ENCODE peak calls at places on chromosomes 6 and 20, in ten cellular contexts. L is SW 1271; Q is activated T-cell treated with anti-CD3 and anti-CD28 coated beads for 1 hour; K is BJ; T is hepatocyte; E is naive B cell; C is stimulated activated CD8-positive, alpha-beta memory T cell treated with anti-CD3 and anti-CD28 coated beads, Interleukin-2, amount 100 ng/mL, for 48 hours; J is erythroblast; X is GM04504; B is HTR-8/SVneo. O is an unnamed sample.

GRCh38 chr6:150142657-150143501 is at the start of gene PPP1R14C:
- DNase-seq in E (peak), B (no peak), X (no peak), J (no peak), T (peak), L (peak), K (no peak), C (peak), Q (no peak), O (no peak)

GRCh38 chr6:146286976-146287375 is 256.7 kb upstream of the RAB32 start:
- DNase-seq in C (no peak), E (no peak), J (no peak), T (no peak), Q (no peak), L (no peak), B (no peak), K (no peak), X (no peak), O (no peak)

GRCh38 chr6:89063881-89064280 is 16.7 kb upstream of the PNRC1 start:
- DNase-seq in L (no peak), C (no peak), B (no peak), E (no peak), X (no peak), K (no peak), T (no peak), J (no peak), Q (no peak), O (no peak)

GRCh38 chr6:35240838-35241801 is 18.4 kb upstream of the ZNF76 start:
- DNase-seq in X (peak), J (peak), B (peak), C (peak), T (peak), Q (peak), E (peak), L (no peak), K (no peak), O (peak)

GRCh38 chr6:36319834-36320233 is 16.9 kb downstream of the BNIP5 start:
- DNase-seq in C (no peak), K (no peak), B (no peak), L (no peak), Q (no peak), T (no peak), X (no peak), J (no peak), E (no peak), O (no peak)

GRCh38 chr20:32168184-32168910 is 39.2 kb downstream of the PLAGL2 start:
- DNase-seq in C (no peak), J (no peak), X (no peak), Q (no peak), E (no peak), L (no peak), B (peak), K (no peak), T (no peak), O (no peak)

GRCh38 chr6:132067286-132067685 is 116.1 kb upstream of the CCN2 start:
- DNase-seq in K (peak), E (no peak), C (no peak), X (peak), L (no peak), B (no peak), Q (no peak), T (no peak), J (no peak), O (no peak)

GRCh38 chr6:136641166-136641565 is 90.9 kb upstream of the MAP7 start:
- DNase-seq in L (no peak), J (no peak), T (no peak), X (no peak), Q (no peak), C (no peak), E (no peak), K (no peak), B (no peak), O (no peak)

GRCh38 chr6:111589366-111589765 is 16.3 kb downstream of the TRAF3IP2 start:
- DNase-seq in Q (no peak), K (peak), J (no peak), C (no peak), B (peak), X (peak), T (no peak), L (peak), E (no peak), O (no peak)

GRCh38 chr6:31969712-31970603 is 2.0 kb downstream of the DXO start:
- DNase-seq in J (peak), L (no peak), C (no peak), E (no peak), B (no peak), T (no peak), Q (no peak), K (no peak), X (no peak), O (no peak)

GRCh38 chr6:7899046-7899888 is 11.3 kb downstream of the TXNDC5 start:
- DNase-seq in Q (no peak), J (peak), B (no peak), T (peak), K (no peak), C (no peak), E (no peak), L (no peak), X (no peak), O (no peak)

GRCh38 chr6:56547687-56548086 is 95.0 kb downstream of the DST start:
- DNase-seq in E (no peak), C (no peak), T (no peak), K (no peak), Q (no peak), B (no peak), J (no peak), L (no peak), X (no peak), O (no peak)